ENCODE peak calls at places on chromosomes 16 and 17, in six cellular contexts. One of them, this sample, is unnamed.
A peak's percentile ranks its signal among the peaks of the same experiment; 100 is the strongest.

GRCh38 chr17:77326636-77327035 is 185.9 kb downstream of the SEC14L1 start:
- DNase-seq in tibial nerve: peak; percentile 9
- DNase-seq in A549: no peak
- DNase-seq in ovary: peak; percentile 8
- DNase-seq in stomach: peak; percentile 10
- DNase-seq in GM12878: no peak
- DNase-seq in this sample: peak; percentile 56

GRCh38 chr16:9357829-9358228 is 266.4 kb downstream of the HAPSTR1 start:
- DNase-seq in stomach: no peak
- DNase-seq in ovary: no peak
- DNase-seq in GM12878: no peak
- DNase-seq in tibial nerve: no peak
- DNase-seq in A549: no peak
- DNase-seq in this sample: no peak

GRCh38 chr17:20010099-20010863 is 1.1 kb downstream of the SPECC1 start:
- DNase-seq in A549: peak; percentile 90
- DNase-seq in ovary: peak; percentile 51
- DNase-seq in GM12878: no peak
- DNase-seq in tibial nerve: peak; percentile 42
- DNase-seq in stomach: peak; percentile 45
- DNase-seq in this sample: no peak

GRCh38 chr17:3695723-3696411 is at the start of gene P2RX5:
- DNase-seq in ovary: no peak
- DNase-seq in A549: no peak
- DNase-seq in tibial nerve: no peak
- DNase-seq in stomach: no peak
- DNase-seq in GM12878: no peak
- DNase-seq in this sample: no peak

GRCh38 chr16:70375636-70376611 is 29.2 kb downstream of the DDX19A start:
- DNase-seq in ovary: no peak
- DNase-seq in A549: no peak
- DNase-seq in GM12878: no peak
- DNase-seq in stomach: no peak
- DNase-seq in tibial nerve: no peak
- DNase-seq in this sample: no peak

GRCh38 chr17:73068322-73069153 is 23.9 kb downstream of the SLC39A11 start:
- DNase-seq in ovary: no peak
- DNase-seq in A549: peak; percentile 42
- DNase-seq in tibial nerve: no peak
- DNase-seq in GM12878: no peak
- DNase-seq in stomach: no peak
- DNase-seq in this sample: no peak

GRCh38 chr17:8807070-8807550 is 7.9 kb upstream of the MFSD6L start:
- DNase-seq in tibial nerve: no peak
- DNase-seq in GM12878: peak; percentile 98
- DNase-seq in A549: no peak
- DNase-seq in stomach: no peak
- DNase-seq in ovary: no peak
- DNase-seq in this sample: no peak

GRCh38 chr17:10226930-10227695 is 28.7 kb upstream of the GAS7 start:
- DNase-seq in stomach: peak; percentile 28
- DNase-seq in ovary: no peak
- DNase-seq in tibial nerve: no peak
- DNase-seq in GM12878: no peak
- DNase-seq in A549: peak; percentile 55
- DNase-seq in this sample: no peak

GRCh38 chr16:2428051-2428786 is 1.0 kb upstream of the CCNF start:
- DNase-seq in stomach: peak; percentile 40
- DNase-seq in GM12878: no peak
- DNase-seq in tibial nerve: peak; percentile 36
- DNase-seq in ovary: peak; percentile 47
- DNase-seq in A549: peak; percentile 44
- DNase-seq in this sample: peak; percentile 67

GRCh38 chr17:80990921-80991644 is 558 bp upstream of the CHMP6 start:
- DNase-seq in tibial nerve: no peak
- DNase-seq in GM12878: no peak
- DNase-seq in ovary: peak; percentile 13
- DNase-seq in A549: no peak
- DNase-seq in stomach: no peak
- DNase-seq in this sample: no peak

GRCh38 chr17:33927732-33928133 is 327.4 kb upstream of the CCL2 start:
- DNase-seq in GM12878: no peak
- DNase-seq in tibial nerve: no peak
- DNase-seq in stomach: no peak
- DNase-seq in ovary: no peak
- DNase-seq in A549: no peak
- DNase-seq in this sample: no peak

GRCh38 chr17:57645950-57646686 is 99.0 kb downstream of the CCDC182 start:
- DNase-seq in GM12878: no peak
- DNase-seq in tibial nerve: no peak
- DNase-seq in stomach: no peak
- DNase-seq in ovary: no peak
- DNase-seq in A549: no peak
- DNase-seq in this sample: no peak

GRCh38 chr16:7303014-7303676 is 29.5 kb upstream of the RBFOX1 start:
- DNase-seq in ovary: no peak
- DNase-seq in stomach: no peak
- DNase-seq in A549: no peak
- DNase-seq in tibial nerve: no peak
- DNase-seq in GM12878: no peak
- DNase-seq in this sample: no peak

GRCh38 chr17:80260791-80261158 is at the start of gene RNF213:
- DNase-seq in A549: no peak
- DNase-seq in tibial nerve: no peak
- DNase-seq in GM12878: no peak
- DNase-seq in stomach: peak; percentile 68
- DNase-seq in ovary: peak; percentile 45
- DNase-seq in this sample: no peak

GRCh38 chr16:2468725-2469398 is 2.2 kb upstream of the NTN3 start:
- DNase-seq in tibial nerve: no peak
- DNase-seq in GM12878: peak; percentile 49
- DNase-seq in A549: no peak
- DNase-seq in stomach: no peak
- DNase-seq in ovary: no peak
- DNase-seq in this sample: no peak

GRCh38 chr17:20315321-20315720 is 152.0 kb downstream of the LGALS9B start:
- DNase-seq in GM12878: no peak
- DNase-seq in A549: no peak
- DNase-seq in ovary: no peak
- DNase-seq in tibial nerve: no peak
- DNase-seq in stomach: no peak
- DNase-seq in this sample: no peak

GRCh38 chr16:2744711-2745110 is 7.7 kb upstream of the SRRM2 start:
- DNase-seq in ovary: no peak
- DNase-seq in stomach: no peak
- DNase-seq in GM12878: no peak
- DNase-seq in A549: no peak
- DNase-seq in tibial nerve: no peak
- DNase-seq in this sample: no peak

GRCh38 chr16:7399296-7399695 is 66.7 kb downstream of the RBFOX1 start:
- DNase-seq in GM12878: no peak
- DNase-seq in A549: no peak
- DNase-seq in stomach: no peak
- DNase-seq in tibial nerve: no peak
- DNase-seq in ovary: no peak
- DNase-seq in this sample: no peak

GRCh38 chr16:55566432-55567175 is at the start of gene CAPNS2:
- DNase-seq in A549: no peak
- DNase-seq in ovary: no peak
- DNase-seq in stomach: no peak
- DNase-seq in tibial nerve: no peak
- DNase-seq in GM12878: no peak
- DNase-seq in this sample: no peak

GRCh38 chr16:64206877-64207276 is 915.0 kb downstream of the CDH11 start:
- DNase-seq in stomach: no peak
- DNase-seq in GM12878: no peak
- DNase-seq in ovary: no peak
- DNase-seq in A549: no peak
- DNase-seq in tibial nerve: no peak
- DNase-seq in this sample: no peak

GRCh38 chr17:31424944-31425582 is 33.6 kb downstream of the RAB11FIP4 start:
- DNase-seq in A549: no peak
- DNase-seq in GM12878: no peak
- DNase-seq in stomach: peak; percentile 31
- DNase-seq in tibial nerve: no peak
- DNase-seq in ovary: no peak
- DNase-seq in this sample: no peak

GRCh38 chr17:7930841-7931631 is 710 bp downstream of the TRAPPC1 start:
- DNase-seq in ovary: no peak
- DNase-seq in GM12878: no peak
- DNase-seq in stomach: no peak
- DNase-seq in tibial nerve: no peak
- DNase-seq in A549: no peak
- DNase-seq in this sample: no peak

GRCh38 chr16:85400305-85401205 is 212.6 kb upstream of the GSE1 start:
- DNase-seq in tibial nerve: no peak
- DNase-seq in A549: no peak
- DNase-seq in ovary: no peak
- DNase-seq in stomach: no peak
- DNase-seq in GM12878: no peak
- DNase-seq in this sample: peak; percentile 40

GRCh38 chr17:50153650-50154575 is 3.4 kb upstream of the PPP1R9B start:
- DNase-seq in GM12878: no peak
- DNase-seq in A549: no peak
- DNase-seq in tibial nerve: no peak
- DNase-seq in stomach: peak; percentile 61
- DNase-seq in ovary: peak; percentile 77
- DNase-seq in this sample: no peak

GRCh38 chr17:57553991-57554825 is 190.9 kb downstream of the CCDC182 start:
- DNase-seq in tibial nerve: no peak
- DNase-seq in stomach: no peak
- DNase-seq in A549: peak; percentile 51
- DNase-seq in ovary: peak; percentile 46
- DNase-seq in GM12878: no peak
- DNase-seq in this sample: no peak

GRCh38 chr17:40075216-40076100 is 12.7 kb downstream of the THRA start:
- DNase-seq in stomach: peak; percentile 94
- DNase-seq in tibial nerve: peak; percentile 79
- DNase-seq in A549: peak; percentile 75
- DNase-seq in ovary: peak; percentile 65
- DNase-seq in GM12878: no peak
- DNase-seq in this sample: peak; percentile 95

GRCh38 chr17:77749316-77749715 is 209.2 kb upstream of the TNRC6C start:
- DNase-seq in stomach: no peak
- DNase-seq in GM12878: no peak
- DNase-seq in tibial nerve: peak; percentile 2
- DNase-seq in ovary: no peak
- DNase-seq in A549: no peak
- DNase-seq in this sample: peak; percentile 46

GRCh38 chr16:50662306-50662940 is 18.7 kb downstream of the SNX20 start:
- DNase-seq in A549: no peak
- DNase-seq in GM12878: no peak
- DNase-seq in tibial nerve: no peak
- DNase-seq in ovary: no peak
- DNase-seq in stomach: no peak
- DNase-seq in this sample: no peak
- TF ChIP-seq EP300 in A549: no peak
- TF ChIP-seq EP300 in GM12878: no peak
- TF ChIP-seq EP300 in tibial nerve: no peak
- TF ChIP-seq EP300 in ovary: no peak
- TF ChIP-seq EP300 in stomach: no peak
- TF ChIP-seq EP300 in this sample: no peak

DNA sequence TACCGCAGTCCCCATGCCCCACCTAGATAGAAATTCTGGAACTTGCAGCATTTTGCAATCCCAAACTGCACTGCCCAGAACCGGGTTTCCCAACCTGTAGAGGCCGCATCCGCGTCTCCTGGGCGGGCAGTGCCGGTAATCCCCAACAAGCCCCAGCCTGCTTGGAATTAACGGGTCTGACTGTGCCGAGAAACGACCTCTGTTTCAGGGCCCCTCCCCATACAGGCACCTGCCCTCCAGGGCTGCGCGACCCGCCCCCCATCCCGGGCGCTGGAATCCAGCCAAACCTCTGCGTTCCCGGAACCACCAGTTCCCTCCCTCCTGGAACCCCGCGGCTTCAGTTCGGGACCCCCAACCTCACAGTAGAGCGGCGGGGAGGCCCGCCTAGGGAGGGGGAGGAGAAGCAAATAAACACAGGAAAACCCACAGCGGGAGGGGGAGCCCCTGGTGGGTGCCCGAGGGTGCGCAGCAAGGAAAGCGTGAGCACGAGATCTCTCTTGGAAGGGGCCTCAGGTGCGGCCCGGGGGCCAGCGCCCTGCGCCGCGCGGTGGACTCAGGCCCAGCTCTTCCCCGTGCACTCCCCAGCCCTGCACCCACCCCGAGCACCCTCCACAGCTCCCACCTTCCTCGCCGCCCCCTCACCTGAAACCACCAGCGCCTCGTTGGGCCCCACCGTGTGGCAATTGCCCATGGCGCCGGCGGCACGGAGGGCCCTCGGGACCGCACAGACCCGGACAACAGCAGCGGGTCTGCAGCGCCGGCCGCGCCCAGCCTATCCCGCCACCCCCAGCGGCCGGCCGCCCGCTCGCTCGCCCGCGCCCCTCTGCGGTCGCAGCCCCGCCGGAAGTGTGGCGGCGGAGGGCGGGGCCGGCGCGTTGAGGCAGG is at the start of gene FLOT2:
- DNase-seq in ovary: peak; percentile 57
- DNase-seq in tibial nerve: peak; percentile 54
- DNase-seq in GM12878: no peak
- DNase-seq in stomach: peak; percentile 54
- DNase-seq in A549: peak; percentile 36
- DNase-seq in this sample: peak; percentile 87
- TF ChIP-seq EP300 in ovary: peak; percentile 59
- TF ChIP-seq EP300 in tibial nerve: no peak
- TF ChIP-seq EP300 in GM12878: no peak
- TF ChIP-seq EP300 in stomach: no peak
- TF ChIP-seq EP300 in A549: no peak
- TF ChIP-seq EP300 in this sample: peak; percentile 61

GRCh38 chr16:10885246-10885645 is 8.2 kb downstream of the CIITA start:
- DNase-seq in stomach: no peak
- DNase-seq in A549: no peak
- DNase-seq in ovary: no peak
- DNase-seq in tibial nerve: no peak
- DNase-seq in GM12878: no peak
- DNase-seq in this sample: no peak

GRCh38 chr16:10888320-10888937 is 11.4 kb downstream of the CIITA start:
- DNase-seq in stomach: no peak
- DNase-seq in tibial nerve: no peak
- DNase-seq in GM12878: no peak
- DNase-seq in ovary: no peak
- DNase-seq in A549: no peak
- DNase-seq in this sample: no peak

GRCh38 chr16:10883004-10883403 is 6.0 kb downstream of the CIITA start:
- DNase-seq in A549: no peak
- DNase-seq in tibial nerve: no peak
- DNase-seq in stomach: peak; percentile 68
- DNase-seq in ovary: no peak
- DNase-seq in GM12878: no peak
- DNase-seq in this sample: no peak

GRCh38 chr16:10889880-10890279 is 12.9 kb downstream of the CIITA start:
- DNase-seq in A549: no peak
- DNase-seq in tibial nerve: no peak
- DNase-seq in ovary: no peak
- DNase-seq in stomach: no peak
- DNase-seq in GM12878: no peak
- DNase-seq in this sample: no peak

GRCh38 chr16:10886739-10887269 is 9.8 kb downstream of the CIITA start:
- DNase-seq in GM12878: no peak
- DNase-seq in ovary: no peak
- DNase-seq in stomach: no peak
- DNase-seq in tibial nerve: no peak
- DNase-seq in A549: no peak
- DNase-seq in this sample: no peak
- TF ChIP-seq EP300 in GM12878: no peak
- TF ChIP-seq EP300 in ovary: no peak
- TF ChIP-seq EP300 in stomach: no peak
- TF ChIP-seq EP300 in tibial nerve: no peak
- TF ChIP-seq EP300 in A549: no peak
- TF ChIP-seq EP300 in this sample: no peak

GRCh38 chr16:75121949-75122568 is 5.5 kb upstream of the LDHD start:
- DNase-seq in ovary: no peak
- DNase-seq in GM12878: no peak
- DNase-seq in tibial nerve: no peak
- DNase-seq in A549: no peak
- DNase-seq in stomach: no peak
- DNase-seq in this sample: no peak
- TF ChIP-seq EP300 in ovary: no peak
- TF ChIP-seq EP300 in GM12878: no peak
- TF ChIP-seq EP300 in tibial nerve: no peak
- TF ChIP-seq EP300 in A549: no peak
- TF ChIP-seq EP300 in stomach: no peak
- TF ChIP-seq EP300 in this sample: no peak

This sample was measured in sigmoid colon.